ENCODE peak calls at places on chromosomes 16 and 17, in five cellular contexts. Q, Y, U, G and P are unnamed samples.

GRCh38 chr17:11511696-11512095 is 86.6 kb upstream of the DNAH9 start:
- DNase-seq in Q (no peak), Y (no peak), U (no peak), G (no peak), P (no peak)

GRCh38 chr16:72458035-72458434 is 286.1 kb upstream of the PMFBP1 start:
- DNase-seq in Q (no peak), Y (no peak), U (no peak), G (no peak), P (no peak)

GRCh38 chr17:76542566-76542971 is 2.7 kb downstream of the PRCD start:
- DNase-seq in Q (no peak), Y (no peak), U (no peak), G (no peak), P (no peak)

GRCh38 chr16:28482026-28482425 is 9.8 kb downstream of the CLN3 start:
- DNase-seq in Q (no peak), Y (no peak), U (no peak), G (no peak), P (no peak)

GRCh38 chr16:58284021-58284420 is 10.8 kb downstream of the PRSS54 start:
- DNase-seq in Q (no peak), Y (no peak), U (no peak), G (no peak), P (no peak)

GRCh38 chr17:1315891-1316403 is 36.5 kb downstream of the TRARG1 start:
- DNase-seq in Q (no peak), Y (no peak), U (no peak), G (no peak), P (no peak)

GRCh38 chr17:29586676-29587469 is 2.6 kb downstream of the GIT1 start:
- DNase-seq in Q (no peak), Y (no peak), U (no peak), G (no peak), P (no peak)

GRCh38 chr16:85037050-85037410 is 9.4 kb downstream of the KIAA0513 start:
- DNase-seq in Q (peak; percentile 54), Y (no peak), U (peak; percentile 37), G (peak; percentile 44), P (no peak)

GRCh38 chr17:30271102-30271501 is 20.6 kb downstream of the BLMH start:
- DNase-seq in Q (no peak), Y (no peak), U (no peak), G (no peak), P (no peak)

GRCh38 chr17:37429442-37429841 is 22.8 kb downstream of the TADA2A start:
- DNase-seq in Q (no peak), Y (no peak), U (no peak), G (no peak), P (no peak)
- H3K4me3 ChIP-seq in Q (no peak overlapping the region), Y (no peak overlapping the region), U (no peak overlapping the region), G (no peak overlapping the region), P (no peak overlapping the region)

DNA sequence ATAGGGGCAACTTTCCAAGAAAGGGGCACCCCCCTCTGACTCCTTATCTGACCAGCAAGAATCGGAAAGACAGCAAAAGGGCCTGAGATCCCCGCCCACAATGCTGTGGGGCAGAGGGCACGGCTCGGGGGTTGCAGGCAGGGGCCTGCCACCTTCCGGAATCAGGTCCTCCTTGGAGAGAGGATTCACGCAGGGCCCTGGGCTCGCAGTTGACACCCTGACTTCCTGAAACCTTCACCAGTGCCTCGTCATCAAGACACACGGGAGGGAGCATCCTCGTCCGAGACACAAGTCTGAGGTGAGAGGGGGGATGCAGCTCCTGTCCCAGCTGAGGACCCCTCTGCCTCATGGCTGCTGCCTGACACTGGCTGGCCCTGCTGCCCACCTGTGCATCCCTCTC is 81.2 kb downstream of the LMF1 start:
- DNase-seq in Q (no peak), Y (no peak), U (no peak), G (no peak), P (no peak)
- H3K4me3 ChIP-seq in Q (no peak overlapping the region), Y (no peak overlapping the region), U (no peak overlapping the region), G (no peak overlapping the region), P (no peak overlapping the region)

GRCh38 chr17:13597723-13598347 is 3.9 kb downstream of the HS3ST3A1 start:
- DNase-seq in Q (peak; percentile 28), Y (no peak), U (no peak), G (peak; percentile 30), P (peak; percentile 19)

GRCh38 chr17:13598353-13599167 is 3.2 kb downstream of the HS3ST3A1 start:
- DNase-seq in Q (no peak), Y (no peak), U (no peak), G (no peak), P (no peak)

GRCh38 chr17:13594762-13595697 is 6.7 kb downstream of the HS3ST3A1 start:
- DNase-seq in Q (peak; percentile 39), Y (peak; percentile 88), U (no peak), G (peak; percentile 65), P (peak; percentile 34)

GRCh38 chr17:13594310-13594709 is 7.4 kb downstream of the HS3ST3A1 start:
- DNase-seq in Q (no peak), Y (no peak), U (no peak), G (no peak), P (no peak)

DNA sequence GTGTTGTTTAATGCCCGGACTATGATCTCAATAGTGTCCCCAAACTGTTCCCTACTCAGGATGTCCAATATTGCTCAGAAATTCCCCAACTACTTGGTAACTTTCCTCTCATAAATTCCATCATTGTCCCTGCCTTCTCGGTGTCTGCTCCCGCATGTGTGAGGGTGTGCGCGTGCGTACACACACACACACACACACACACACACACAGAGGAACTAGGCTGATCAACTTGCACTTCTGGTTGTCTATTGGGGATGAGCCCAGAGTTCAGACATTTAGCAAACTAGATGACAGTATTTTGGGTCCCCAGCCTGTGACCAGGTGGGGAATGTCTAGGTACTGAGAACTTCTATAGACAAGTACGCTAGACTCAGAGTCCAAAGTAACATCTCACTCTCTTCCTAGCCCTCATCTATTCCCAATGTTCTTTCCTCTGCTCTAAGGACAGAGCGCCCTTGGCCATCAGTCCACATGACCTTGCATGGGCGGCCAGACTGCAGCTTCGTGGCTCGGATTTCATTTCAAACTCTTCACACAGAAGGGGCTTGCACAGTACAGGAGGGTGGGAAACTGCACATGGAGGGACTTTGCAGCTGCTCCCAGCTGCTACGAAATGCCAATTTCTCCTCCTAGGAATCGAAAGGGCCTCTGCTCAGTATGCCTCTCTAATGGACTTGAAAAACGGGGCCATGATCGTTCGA is 5.3 kb downstream of the HS3ST3A1 start:
- DNase-seq in Q (no peak), Y (no peak), U (no peak), G (no peak), P (no peak)
- H3K4me3 ChIP-seq in Q (no peak overlapping the region), Y (no peak overlapping the region), U (no peak overlapping the region), G (no peak overlapping the region), P (no peak overlapping the region)

DNA sequence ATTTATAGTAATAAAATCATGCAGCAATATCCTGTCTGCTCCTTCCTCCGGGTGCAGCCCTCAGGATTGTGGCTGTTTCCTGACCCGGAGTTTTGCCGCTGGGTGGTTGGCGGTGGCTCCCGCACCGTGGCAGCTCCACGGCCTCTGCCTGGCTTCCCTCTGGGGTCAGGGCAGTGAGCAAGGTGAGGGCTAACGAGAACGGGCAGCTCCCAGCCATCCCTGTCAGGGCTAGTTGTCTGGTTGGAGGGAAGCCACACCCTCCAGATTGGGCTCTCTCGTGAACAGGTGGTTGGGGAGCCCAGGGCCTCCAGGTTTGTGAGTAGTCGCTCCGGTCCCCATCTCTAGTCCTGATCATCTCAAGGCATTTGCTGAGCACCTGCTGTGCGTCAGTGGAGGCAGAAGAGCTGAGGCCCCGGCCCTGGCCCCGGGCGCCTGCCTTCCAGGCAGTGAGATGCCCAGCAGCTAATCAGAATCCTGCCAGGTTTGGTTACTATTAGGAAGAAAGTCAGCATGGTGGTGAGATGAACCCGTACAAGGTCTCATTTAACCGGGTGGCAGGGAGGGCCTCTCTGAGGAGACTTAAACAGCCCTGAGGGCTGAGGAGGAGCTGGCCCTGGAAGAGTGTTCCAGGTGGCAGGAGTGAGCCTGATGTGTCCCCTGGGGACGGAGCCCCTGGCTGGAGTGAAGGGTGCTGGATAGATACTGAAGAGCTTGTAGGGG is 2.3 kb upstream of the NUDT16L1 start:
- DNase-seq in Q (no peak), Y (no peak), U (no peak), G (no peak), P (no peak)
- H3K4me3 ChIP-seq in Q (no peak overlapping the region), Y (no peak overlapping the region), U (no peak overlapping the region), G (no peak overlapping the region), P (no peak overlapping the region)

DNA sequence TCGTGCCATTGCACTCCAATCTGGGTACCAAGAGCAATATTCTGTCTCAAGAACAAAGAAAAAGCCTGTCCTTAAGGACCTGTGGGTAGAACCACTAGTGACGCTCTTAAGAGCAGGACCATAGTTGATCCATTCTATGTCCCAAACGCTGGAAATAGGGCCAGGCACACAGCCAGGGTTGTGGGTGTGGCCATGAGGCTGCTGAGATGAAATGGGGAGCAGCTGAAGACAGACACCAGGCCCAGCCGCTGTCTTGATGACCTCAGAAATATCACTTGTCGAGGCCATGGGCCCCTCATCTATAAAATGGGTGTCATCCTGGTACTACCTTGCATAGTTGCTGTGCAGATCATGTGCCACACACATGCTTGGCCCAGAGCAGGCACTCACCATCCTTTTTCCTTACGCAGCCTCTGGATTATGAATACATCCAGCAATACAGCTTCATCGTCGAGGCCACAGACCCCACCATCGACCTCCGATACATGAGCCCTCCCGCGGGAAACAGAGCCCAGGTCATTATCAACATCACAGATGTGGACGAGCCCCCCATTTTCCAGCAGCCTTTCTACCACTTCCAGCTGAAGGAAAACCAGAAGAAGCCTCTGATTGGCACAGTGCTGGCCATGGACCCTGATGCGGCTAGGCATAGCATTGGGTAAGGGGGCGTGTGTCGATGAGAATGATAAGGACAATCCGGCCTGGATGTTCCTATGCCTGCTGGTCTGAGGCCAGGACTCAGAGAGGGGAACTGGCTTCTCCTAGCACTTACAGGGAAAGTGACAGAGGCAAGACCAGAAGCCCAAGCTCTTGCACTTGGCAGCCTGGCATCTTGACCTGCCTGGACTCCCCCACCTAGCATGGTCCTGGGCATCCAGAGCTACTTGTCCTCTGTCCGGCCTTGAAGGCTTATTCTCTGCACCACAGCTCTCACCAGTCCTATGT is 25.5 kb downstream of the CDH5 start:
- DNase-seq in Q (no peak), Y (no peak), U (no peak), G (no peak), P (no peak)
- H3K4me3 ChIP-seq in Q (no peak overlapping the region), Y (no peak overlapping the region), U (no peak overlapping the region), G (no peak overlapping the region), P (no peak overlapping the region)

GRCh38 chr17:37406635-37407455 is at the start of the genes ACACA and TADA2A:
- DNase-seq in Q (no peak), Y (peak; percentile 74), U (no peak), G (peak; percentile 61), P (peak; percentile 40)
- H3K4me3 ChIP-seq in Q (peak within 1 kb of the TSS; percentile 87), Y (peak within 1 kb of the TSS; percentile 87), U (peak within 1 kb of the TSS; percentile 86), G (peak within 1 kb of the TSS; percentile 79), P (peak within 1 kb of the TSS; percentile 78)

DNA sequence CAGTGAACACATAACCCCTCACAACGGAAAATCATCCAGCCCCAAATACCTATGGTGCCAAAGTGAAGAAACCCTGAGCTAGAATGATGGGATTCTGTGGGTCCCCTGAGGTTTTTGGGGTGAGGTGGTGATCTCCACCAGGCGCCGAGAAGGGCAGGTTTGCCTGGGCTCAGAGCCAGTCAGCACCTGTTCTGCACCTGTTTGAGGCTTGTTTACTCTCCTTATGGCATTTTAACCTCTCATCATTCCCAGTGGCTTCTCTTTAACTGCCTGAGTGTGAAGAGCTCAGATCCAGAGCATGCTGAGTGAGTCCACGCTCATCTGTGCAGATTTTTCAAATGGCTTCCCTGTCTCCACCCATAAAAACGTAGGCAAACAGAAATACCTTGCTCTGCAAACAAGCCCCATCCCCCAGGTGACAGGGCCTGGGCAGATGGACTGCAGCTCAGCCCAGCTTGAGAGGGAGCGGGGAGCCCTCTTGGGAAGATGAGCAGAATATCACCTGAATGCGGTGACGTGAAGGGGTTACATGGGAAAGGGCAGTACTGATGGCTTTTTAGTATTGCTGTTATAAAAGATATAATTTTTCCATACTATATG is 40.1 kb upstream of the CLEC19A start:
- DNase-seq in Q (no peak), Y (no peak), U (no peak), G (no peak), P (peak; percentile 58)
- H3K4me3 ChIP-seq in Q (no peak overlapping the region), Y (no peak overlapping the region), U (no peak overlapping the region), G (no peak overlapping the region), P (no peak overlapping the region)